ENCODE peak calls at places on chromosomes 2 and 18, in four cellular contexts. W, T, J and D are unnamed samples.
A peak's percentile ranks its signal among the peaks of the same experiment; 100 is the strongest.

GRCh38 chr2:84697895-84698294 is 181.6 kb downstream of the DNAH6 start:
- DNase-seq in W (no peak), T (peak; percentile 73), J (no peak), D (no peak)

GRCh38 chr2:72935611-72935957 is 18.3 kb downstream of the EMX1 start:
- DNase-seq in J (no peak), T (no peak), W (no peak), D (no peak)

GRCh38 chr18:48724455-48724854 is 185.6 kb downstream of the CTIF start:
- DNase-seq in T (no peak), W (no peak), J (no peak), D (no peak)

GRCh38 chr18:49849331-49850217 is 36.2 kb upstream of the ACAA2 start:
- DNase-seq in W (peak; percentile 91), T (peak; percentile 97), J (no peak), D (no peak)

GRCh38 chr2:199485732-199486335 is 28.1 kb upstream of the SATB2 start:
- DNase-seq in W (peak; percentile 34), T (peak; percentile 81), J (peak; percentile 22), D (no peak)

GRCh38 chr2:240245706-240246105 is 105.2 kb upstream of the OTOS start:
- DNase-seq in W (no peak), T (no peak), J (no peak), D (no peak)

GRCh38 chr2:183250472-183250871 is 126.2 kb downstream of the NUP35 start:
- DNase-seq in J (no peak), T (no peak), W (no peak), D (no peak)

GRCh38 chr2:70756126-70756525 is 11.9 kb downstream of the ADD2 start:
- DNase-seq in T (no peak), J (no peak), W (no peak), D (no peak)